ENCODE peak calls at places on chromosomes 13 and 19, in five cellular contexts. Y is GM12878, M is HepG2, T is NT2/D1, I is H1. U is an unnamed sample.

GRCh38 chr13:103883698-103884097 is 817.5 kb upstream of the SLC10A2 start:
- DNase-seq in Y (no peak), M (no peak), T (no peak), I (no peak), U (no peak)

GRCh38 chr19:45171211-45171623 is 6.8 kb downstream of the TRAPPC6A start:
- DNase-seq in Y (no peak), M (no peak), T (no peak), I (no peak), U (no peak)

GRCh38 chr19:14149509-14149994 is 13.2 kb upstream of the ASF1B start:
- DNase-seq in Y (no peak), M (no peak), T (no peak), I (no peak), U (no peak)

GRCh38 chr19:45786533-45786894 is 4.2 kb upstream of the DMPK start:
- DNase-seq in Y (no peak), M (no peak), T (no peak), I (no peak), U (no peak)

GRCh38 chr19:42252365-42253244 is 2.3 kb downstream of the ERF start:
- DNase-seq in Y (no peak), M (no peak), T (no peak), I (no peak), U (no peak)

GRCh38 chr19:23071087-23071511 is 45.7 kb upstream of the ZNF730 start:
- DNase-seq in Y (no peak), M (no peak), T (peak; percentile 71), I (no peak), U (no peak)

GRCh38 chr19:51330366-51330765 is 11.6 kb downstream of the VSIG10L start:
- DNase-seq in Y (no peak), M (no peak), T (no peak), I (no peak), U (no peak)

GRCh38 chr19:51000426-51000825 is 978 bp downstream of the KLK8 start:
- DNase-seq in Y (no peak), M (no peak), T (no peak), I (no peak), U (no peak)

GRCh38 chr13:110409581-110409992 is 102.5 kb downstream of the COL4A2 start:
- DNase-seq in Y (no peak), M (no peak), T (no peak), I (no peak), U (no peak)

GRCh38 chr13:25686831-25687495 is 315.2 kb downstream of the ATP8A2 start:
- DNase-seq in Y (no peak), M (no peak), T (no peak), I (no peak), U (no peak)

GRCh38 chr13:75369986-75370385 is 112.0 kb downstream of the TBC1D4 start:
- DNase-seq in Y (no peak), M (no peak), T (no peak), I (no peak), U (no peak)

GRCh38 chr19:58474291-58474996 is 1.7 kb upstream of the ZNF446 start:
- DNase-seq in Y (no peak), M (no peak), T (no peak), I (no peak), U (no peak)

GRCh38 chr13:46803586-46803985 is 6.6 kb upstream of the ESD start:
- DNase-seq in Y (no peak), M (no peak), T (no peak), I (no peak), U (no peak)

GRCh38 chr19:49160450-49161189 is 3.0 kb downstream of the TRPM4 start:
- DNase-seq in Y (no peak), M (no peak), T (no peak), I (no peak), U (no peak)

GRCh38 chr19:49155005-49155826 is at the start of gene HRC:
- DNase-seq in Y (no peak), M (peak; percentile 47), T (no peak), I (peak; percentile 51), U (no peak)

GRCh38 chr19:49154279-49154678 is 917 bp downstream of the HRC start:
- DNase-seq in Y (no peak), M (no peak), T (no peak), I (no peak), U (no peak)

GRCh38 chr19:49155830-49156346 is 692 bp upstream of the HRC start:
- DNase-seq in Y (no peak), M (no peak), T (no peak), I (peak; percentile 60), U (no peak)

GRCh38 chr19:49157445-49158224 is at the start of gene TRPM4:
- DNase-seq in Y (no peak), M (peak; percentile 61), T (peak; percentile 57), I (peak; percentile 95), U (peak; percentile 80)
- TF ChIP-seq SUZ12 in Y (no peak), M (no peak), T (no peak), I (no peak), U (no peak)

DNA sequence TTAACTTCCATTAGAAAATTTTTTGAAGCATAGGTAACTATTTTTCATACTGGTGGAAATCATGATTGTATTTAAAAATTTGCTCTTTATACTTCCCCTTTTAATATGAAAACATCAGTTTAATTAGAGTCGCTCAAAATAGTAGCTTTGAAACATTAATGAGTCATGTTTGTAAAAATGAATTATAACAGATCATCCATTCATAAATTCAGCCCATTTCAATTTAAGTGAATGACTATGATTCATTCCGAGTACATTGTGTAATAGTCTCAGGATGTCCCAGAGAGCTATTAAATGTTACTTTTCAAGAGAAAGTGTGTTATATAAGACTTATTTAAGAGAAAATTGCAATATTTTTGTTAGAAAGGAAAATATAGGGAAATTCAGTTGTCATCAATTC is 111.0 kb downstream of the FNDC3A start:
- DNase-seq in Y (no peak), M (no peak), T (no peak), I (no peak), U (no peak)
- TF ChIP-seq SUZ12 in Y (no peak), M (no peak), T (no peak), I (no peak), U (no peak)

DNA sequence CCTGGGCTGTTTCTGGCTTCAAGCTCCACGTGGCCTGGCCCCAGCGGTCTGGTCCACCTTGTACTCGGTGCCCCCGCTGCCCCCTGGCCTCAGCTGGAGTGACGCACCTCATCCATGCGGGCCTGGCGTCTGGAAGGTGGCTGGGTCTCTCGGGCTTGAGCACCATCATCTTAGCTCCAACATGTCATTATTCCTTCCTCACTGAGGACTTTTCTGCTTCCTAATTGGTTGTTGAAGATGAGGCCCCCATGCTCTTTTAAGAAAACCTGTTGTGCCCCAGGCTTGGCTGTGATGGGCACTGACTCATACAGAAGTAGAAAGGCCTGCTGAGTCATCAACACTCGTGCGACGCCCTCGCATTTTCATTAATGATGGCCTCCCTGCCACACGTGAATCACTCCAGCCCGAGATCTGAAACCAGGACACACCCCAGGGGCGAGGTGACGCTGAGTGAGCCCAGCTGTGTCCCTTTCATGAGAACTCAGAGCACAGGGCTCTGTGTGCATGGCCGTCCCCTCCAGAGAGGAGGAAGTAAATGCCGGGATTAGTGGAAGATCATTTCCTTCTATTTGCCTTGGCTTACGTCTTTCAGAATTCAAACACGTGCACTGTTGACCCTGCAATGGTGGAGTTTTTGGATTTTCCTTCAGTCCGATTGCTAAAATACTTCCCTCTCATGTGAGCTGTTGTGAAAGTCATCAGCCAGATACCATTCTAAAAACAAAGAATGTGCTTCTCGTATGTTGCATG is 14.0 kb upstream of the GJA3 start:
- DNase-seq in Y (peak; percentile 43), M (peak; percentile 26), T (no peak), I (no peak), U (peak; percentile 21)
- TF ChIP-seq SUZ12 in Y (no peak), M (no peak), T (no peak), I (no peak), U (no peak)

DNA sequence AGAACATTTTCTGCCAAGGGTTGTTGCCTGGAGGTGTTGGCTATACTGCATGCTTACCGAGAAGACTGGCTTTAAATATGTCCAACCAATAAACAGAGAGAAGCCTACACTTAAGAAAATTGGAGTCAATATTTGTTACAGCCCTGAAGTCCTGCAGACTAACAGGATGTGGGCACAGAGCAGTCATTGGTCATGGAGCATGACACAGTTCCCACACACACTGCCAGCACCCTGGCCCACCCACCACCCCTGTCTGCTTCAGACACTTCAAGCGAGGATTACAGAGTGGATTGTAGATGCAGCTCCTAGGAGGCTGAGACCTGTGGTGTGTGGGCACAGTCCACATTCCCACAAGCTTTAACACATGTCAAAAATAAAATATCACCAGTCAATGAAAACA is 21.0 kb upstream of the SERP2 start:
- DNase-seq in Y (no peak), M (no peak), T (no peak), I (no peak), U (no peak)
- TF ChIP-seq SUZ12 in Y (no peak), M (no peak), T (no peak), I (no peak), U (no peak)

GRCh38 chr13:92656103-92656502 is 570.5 kb upstream of the GPC6 start:
- DNase-seq in Y (no peak), M (no peak), T (no peak), I (no peak), U (no peak)
- TF ChIP-seq SUZ12 in Y (no peak), M (no peak), T (no peak), I (no peak), U (no peak)

GRCh38 chr13:48817166-48817802 is 158.4 kb upstream of the FNDC3A start:
- DNase-seq in Y (no peak), M (no peak), T (no peak), I (no peak), U (no peak)
- TF ChIP-seq SUZ12 in Y (no peak), M (no peak), T (no peak), I (no peak), U (no peak)

GRCh38 chr13:37959284-37959683 is 89.7 kb upstream of the TRPC4 start:
- DNase-seq in Y (no peak), M (no peak), T (no peak), I (no peak), U (no peak)

GRCh38 chr13:37966266-37966665 is 96.7 kb upstream of the TRPC4 start:
- DNase-seq in Y (no peak), M (no peak), T (no peak), I (no peak), U (no peak)

GRCh38 chr13:37956536-37956935 is 87.0 kb upstream of the TRPC4 start:
- DNase-seq in Y (no peak), M (no peak), T (no peak), I (no peak), U (no peak)

DNA sequence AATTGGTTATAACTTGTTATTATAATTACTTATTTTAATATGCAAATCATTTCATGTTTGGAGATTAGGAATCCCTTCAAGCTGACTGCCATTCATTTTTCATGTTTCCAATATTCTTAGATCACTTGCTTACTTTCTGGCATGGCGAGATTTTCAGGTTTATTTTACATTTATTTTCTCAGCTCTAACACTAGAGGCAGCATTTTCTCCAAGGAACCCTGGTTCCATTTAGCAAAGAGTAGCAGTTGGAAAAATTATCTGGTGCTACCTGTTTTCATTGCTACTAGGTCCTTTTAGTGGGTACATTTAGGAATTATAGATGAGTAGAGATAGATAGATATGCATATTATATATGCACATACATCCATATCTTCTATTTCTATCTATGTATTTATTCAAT is 90.9 kb upstream of the TRPC4 start:
- DNase-seq in Y (no peak), M (no peak), T (no peak), I (no peak), U (peak; percentile 9)
- TF ChIP-seq SUZ12 in Y (no peak), M (no peak), T (no peak), I (no peak), U (no peak)

DNA sequence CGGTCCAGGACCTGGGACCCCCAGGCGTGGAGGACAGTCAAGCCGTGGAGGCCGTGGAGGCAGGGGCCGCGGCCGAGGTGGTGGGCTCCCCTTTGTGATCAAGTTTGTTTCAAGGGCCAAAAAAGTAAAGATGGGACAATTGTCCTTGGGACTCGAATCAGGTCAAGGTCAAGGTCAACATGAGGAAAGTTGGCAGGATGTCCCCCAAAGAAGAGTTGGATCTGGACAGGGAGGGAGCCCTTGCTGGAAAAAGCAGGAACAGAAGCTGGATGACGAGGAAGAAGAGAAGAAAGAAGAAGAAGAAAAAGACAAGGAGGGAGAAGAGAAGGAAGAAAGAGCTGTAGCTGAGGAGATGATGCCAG is 2.3 kb downstream of the KMT2B start:
- DNase-seq in Y (no peak), M (no peak), T (no peak), I (no peak), U (no peak)
- TF ChIP-seq SUZ12 in Y (no peak), M (no peak), T (no peak), I (no peak), U (no peak)

U was measured in HEK293T.